ENCODE peak calls at places on chromosomes 4 and X, in four cellular contexts. K is SJCRH30; D is naive thymus-derived CD4-positive, alpha-beta T cell; G is endothelial cell of umbilical vein. J is an unnamed sample.
A peak's percentile ranks its signal among the peaks of the same experiment; 100 is the strongest.

GRCh38 chrX:110418220-110418856 is 59.7 kb downstream of the RTL9 start:
- DNase-seq in K (peak; percentile 73), D (no peak), G (peak; percentile 30), J (no peak)

GRCh38 chrX:68114573-68115199 is 318.6 kb downstream of the OPHN1 start:
- DNase-seq in K (peak; percentile 23), D (no peak), G (no peak), J (peak; percentile 45)

GRCh38 chr4:140052050-140052449 is 101.9 kb downstream of the MAML3 start:
- DNase-seq in K (no peak), D (no peak), G (peak; percentile 70), J (peak; percentile 63)

GRCh38 chr4:54281060-54281781 is 52.1 kb downstream of the PDGFRA start:
- DNase-seq in K (no peak), D (no peak), G (peak; percentile 98), J (peak; percentile 63)

GRCh38 chrX:12978205-12979010 is 3.5 kb downstream of the TMSB4X start:
- DNase-seq in K (no peak), D (peak; percentile 69), G (peak; percentile 82), J (peak; percentile 92)

GRCh38 chr4:46196086-46196485 is 72.2 kb upstream of the GABRG1 start:
- DNase-seq in K (peak; percentile 51), D (no peak), G (no peak), J (no peak)

GRCh38 chrX:67545772-67546495 is 2.1 kb downstream of the AR start:
- DNase-seq in K (peak; percentile 52), D (no peak), G (peak; percentile 41), J (no peak)

GRCh38 chr4:110417151-110417550 is 58.8 kb upstream of the ENPEP start:
- DNase-seq in K (no peak), D (no peak), G (no peak), J (no peak)

GRCh38 chr4:101337688-101338087 is 9.6 kb downstream of the PPP3CA start:
- DNase-seq in K (no peak), D (no peak), G (no peak), J (no peak)

GRCh38 chrX:78119521-78120227 is 15.6 kb downstream of the PGK1 start:
- DNase-seq in K (no peak), D (no peak), G (peak; percentile 1), J (no peak)

GRCh38 chr4:188934320-188934975 is 795.2 kb downstream of the TRIML1 start:
- DNase-seq in K (no peak), D (no peak), G (no peak), J (no peak)

GRCh38 chrX:100928660-100929613 is at the start of gene XKRX:
- DNase-seq in K (peak; percentile 34), D (peak; percentile 41), G (peak; percentile 26), J (peak; percentile 81)
- H3K27ac ChIP-seq in K (no peak within 1 kb of the TSS), D (peak within 1 kb of the TSS; percentile 65), G (no peak within 1 kb of the TSS), J (peak within 1 kb of the TSS; percentile 60)

DNA sequence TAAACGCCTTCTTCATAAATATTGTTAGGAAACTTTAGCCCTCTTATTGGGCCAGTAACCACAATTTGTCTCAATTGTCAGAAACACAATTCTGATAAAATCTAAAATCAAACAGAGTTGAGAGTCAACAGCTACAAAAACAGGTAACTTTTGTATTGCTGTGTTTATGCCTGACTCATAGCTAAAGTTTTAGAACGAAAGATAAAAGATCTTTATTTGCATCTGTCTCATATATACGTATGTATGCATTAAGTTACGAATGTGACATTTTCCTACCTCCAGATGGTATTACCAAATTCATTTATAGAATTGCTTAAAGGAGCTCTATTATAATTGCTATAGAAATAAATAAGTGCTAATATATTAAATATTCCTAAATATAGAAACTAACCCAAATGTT is 887.9 kb upstream of the NDST4 start:
- DNase-seq in K (no peak), D (no peak), G (no peak), J (no peak)
- H3K27ac ChIP-seq in K (no peak overlapping the region), D (no peak overlapping the region), G (no peak overlapping the region), J (no peak overlapping the region)

DNA sequence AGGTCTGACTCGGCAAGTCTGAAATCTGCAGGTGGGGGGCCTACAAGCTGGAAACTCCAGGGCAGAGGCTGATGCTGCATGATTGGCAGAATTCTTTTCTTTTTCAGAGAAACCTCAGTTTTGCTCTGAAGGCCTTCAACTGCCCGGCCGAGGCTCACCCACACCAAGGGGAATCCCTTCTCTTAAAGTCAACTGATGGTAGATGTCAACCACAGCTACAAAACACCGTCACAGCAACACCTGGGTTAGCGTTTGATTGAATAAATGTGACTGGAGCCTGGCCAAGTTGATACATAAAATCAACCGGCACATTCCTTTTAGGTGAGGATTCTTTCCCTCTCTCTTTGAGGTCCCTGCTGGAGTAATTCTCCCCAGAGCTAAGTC is 15.2 kb upstream of the KIAA0232 start:
- DNase-seq in K (no peak), D (no peak), G (no peak), J (no peak)
- H3K27ac ChIP-seq in K (no peak overlapping the region), D (no peak overlapping the region), G (no peak overlapping the region), J (peak overlapping the region; percentile 63)

DNA sequence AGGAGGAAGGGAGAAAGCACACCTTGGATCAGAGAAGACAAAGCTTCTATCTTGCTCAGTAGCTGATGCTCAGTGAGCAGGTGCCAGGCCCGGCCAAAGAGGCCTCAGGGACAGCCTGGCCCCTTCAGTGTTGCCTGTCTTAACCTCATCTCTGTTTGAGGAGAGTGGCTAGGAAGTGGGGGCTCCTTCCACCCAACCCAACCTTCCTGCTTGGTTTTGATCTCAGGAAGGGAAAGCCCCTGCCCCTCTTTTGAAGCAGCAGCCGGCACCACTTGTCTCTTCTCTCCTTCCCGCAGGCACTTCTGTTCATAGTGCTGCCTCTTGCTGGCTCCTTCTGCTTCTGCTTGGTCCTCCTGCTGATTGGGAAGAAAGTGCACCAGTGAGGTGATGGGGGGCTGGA is 2.4 kb upstream of the AFF2 start:
- DNase-seq in K (no peak), D (peak; percentile 16), G (no peak), J (no peak)
- H3K27ac ChIP-seq in K (no peak overlapping the region), D (no peak overlapping the region), G (no peak overlapping the region), J (no peak overlapping the region)

DNA sequence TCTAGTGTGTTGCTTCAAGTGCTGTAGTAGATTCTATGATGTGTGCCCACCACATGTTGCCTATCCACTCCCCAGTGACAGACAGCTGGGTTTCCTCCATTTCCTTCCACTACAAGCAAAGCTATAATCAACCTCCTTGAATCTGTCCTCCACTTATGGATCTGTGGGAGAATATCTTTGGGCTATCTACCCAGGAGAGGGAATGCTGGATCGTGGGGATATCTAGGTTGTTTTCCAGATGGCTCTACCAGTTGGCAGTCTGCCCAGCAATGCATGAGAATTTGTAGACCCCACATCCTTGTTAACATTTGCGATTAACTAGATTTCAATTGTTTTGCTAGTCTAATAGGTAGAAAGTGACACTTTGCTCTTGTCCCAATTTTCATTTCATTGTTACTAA is 10.3 kb downstream of the NMU start:
- DNase-seq in K (no peak), D (no peak), G (no peak), J (no peak)
- H3K27ac ChIP-seq in K (no peak overlapping the region), D (no peak overlapping the region), G (no peak overlapping the region), J (no peak overlapping the region)

J was measured in Peyer's patch.